ENCODE peak calls at places on chromosomes 13 and 19, in five cellular contexts. Z is adrenal gland, A is testis, Y is small intestine, T is Peyer's patch. R is an unnamed sample. For H3K9me3 and H3K4me1, the result is how much of the 10 kb centered on the place peaks cover.

GRCh38 chr19:12789098-12789903 is 2.0 kb upstream of the JUNB start:
- DNase-seq in T (no peak), A (no peak), Y (peak), Z (no peak), R (peak)

GRCh38 chr19:36113895-36114762 is 546 bp downstream of the POLR2I start:
- DNase-seq in Y (peak), T (peak), Z (peak), A (peak), R (no peak)

GRCh38 chr13:109395014-109395413 is 391.4 kb downstream of the IRS2 start:
- DNase-seq in T (no peak), Y (no peak), A (no peak), Z (no peak), R (no peak)

GRCh38 chr13:104936304-104936703 is 1599.2 kb downstream of the EFNB2 start:
- DNase-seq in Y (no peak), T (no peak), Z (no peak), A (no peak), R (no peak)

GRCh38 chr13:31835932-31836331 is 96.6 kb downstream of the RXFP2 start:
- DNase-seq in T (no peak), Z (no peak), Y (no peak), A (no peak), R (no peak)

GRCh38 chr13:98416408-98416807 is 160.5 kb downstream of the STK24 start:
- DNase-seq in Y (peak), T (no peak), A (no peak), Z (no peak), R (no peak)

GRCh38 chr19:54727562-54727961 is 3.3 kb downstream of the KIR3DL3 start:
- DNase-seq in T (no peak), Y (no peak), A (no peak), Z (no peak), R (no peak)

GRCh38 chr13:90485441-90485840 is 862.0 kb upstream of the MIR17HG start:
- DNase-seq in Y (no peak), Z (no peak), A (no peak), T (no peak), R (no peak)

GRCh38 chr13:40533072-40533471 is 133.4 kb downstream of the FOXO1 start:
- DNase-seq in Y (peak), Z (no peak), T (no peak), A (no peak), R (no peak)

GRCh38 chr13:42926555-42926954 is 65.5 kb downstream of the EPSTI1 start:
- DNase-seq in Z (no peak), A (no peak), T (no peak), Y (no peak), R (no peak)

DNA sequence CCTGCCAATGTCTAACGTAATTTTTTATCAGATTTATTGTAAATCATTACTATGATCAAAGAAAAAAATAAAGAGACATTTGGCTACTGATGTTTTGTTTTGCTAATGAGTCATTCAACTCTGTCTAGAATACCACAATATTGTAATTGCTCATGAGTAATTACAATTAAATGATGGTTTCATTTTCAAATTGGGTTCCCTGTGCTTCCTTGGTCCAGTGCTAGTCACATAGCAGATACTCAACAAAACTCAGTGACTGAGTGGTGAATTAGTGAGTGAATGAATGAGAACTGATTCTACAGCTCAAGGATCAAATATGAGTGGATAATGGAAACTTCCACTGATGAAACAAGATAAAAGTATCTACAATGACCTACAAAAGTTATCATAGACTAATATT is 304.7 kb downstream of the POU4F1 start:
- DNase-seq in Y (no peak), Z (no peak), A (no peak), T (no peak), R (no peak)
- H3K9me3 ChIP-seq in Y (under half), Z (under half), A (under half), T (under half), R (under half)

GRCh38 chr13:100610399-100611347 is 22.1 kb upstream of the GGACT start:
- DNase-seq in Y (no peak), Z (no peak), T (no peak), A (no peak), R (no peak)
- H3K27ac ChIP-seq in Y (no peak), Z (no peak), T (peak), A (no peak), R (no peak)

GRCh38 chr19:5031231-5032100 is 62.6 kb downstream of the KDM4B start:
- DNase-seq in Y (peak), Z (peak), A (peak), T (peak), R (peak)
- H3K4me1 ChIP-seq in Y (under half), Z (under half), A (under half), T (under half), R (under half)

DNA sequence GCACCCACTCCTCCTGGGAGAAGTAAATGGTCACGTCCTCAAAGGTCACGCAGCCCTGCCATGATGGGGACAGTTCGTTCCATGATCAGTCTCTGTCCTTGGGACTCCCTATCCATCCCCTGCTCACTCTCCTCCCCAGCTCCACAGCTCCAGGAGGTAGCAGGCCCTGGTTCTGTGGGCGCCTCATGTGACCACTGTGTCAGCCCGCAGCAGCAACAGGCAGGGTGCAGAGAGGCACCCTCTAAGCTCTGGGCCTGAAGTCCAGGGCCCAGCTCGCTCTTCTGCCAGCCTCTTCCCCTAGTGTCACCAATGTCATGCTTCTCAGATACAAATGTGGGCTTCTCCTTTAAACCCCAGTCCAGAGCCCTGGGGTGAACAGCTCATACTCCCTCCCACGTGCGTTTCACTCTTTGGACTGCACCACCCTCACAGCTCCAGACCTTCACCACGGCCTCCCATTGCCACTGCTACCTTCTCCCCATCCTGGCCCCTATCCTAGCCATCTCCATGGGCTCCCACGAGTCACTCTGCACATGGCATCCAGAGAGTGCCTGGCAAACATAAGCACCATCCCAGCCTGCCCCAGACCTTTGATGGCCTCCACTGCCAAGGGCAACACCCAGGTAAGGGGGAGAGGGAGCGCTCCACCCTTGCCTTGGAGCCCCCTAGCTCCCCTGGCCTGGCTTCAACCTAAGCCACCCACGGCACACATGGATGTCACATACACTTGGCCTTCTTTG is 2.9 kb downstream of the ZNF792 start:
- DNase-seq in A (no peak), Y (no peak), Z (no peak), T (no peak), R (no peak)
- H3K9me3 ChIP-seq in A (under half), Y (under half), Z (under half), T (half or more), R (half or more)

GRCh38 chr13:114296448-114296847 is 15.0 kb downstream of the UPF3A start:
- DNase-seq in Z (no peak), Y (no peak), T (no peak), A (no peak), R (no peak)

GRCh38 chr13:114299604-114300305 is 14.5 kb upstream of the CHAMP1 start:
- DNase-seq in T (no peak), A (no peak), Y (no peak), Z (no peak), R (no peak)

GRCh38 chr13:114298866-114299265 is 15.4 kb upstream of the CHAMP1 start:
- DNase-seq in Y (no peak), A (no peak), Z (no peak), T (no peak), R (no peak)

GRCh38 chr13:114296902-114297301 is 15.5 kb downstream of the UPF3A start:
- DNase-seq in A (no peak), T (no peak), Y (no peak), Z (no peak), R (no peak)
- H3K27ac ChIP-seq in A (no peak), T (no peak), Y (no peak), Z (no peak), R (no peak)

GRCh38 chr13:34914416-34914815 is 27.7 kb upstream of the NBEA start:
- DNase-seq in Y (no peak), T (no peak), A (no peak), Z (no peak), R (no peak)
- H3K4me1 ChIP-seq in Y (under half), T (under half), A (under half), Z (under half), R (under half)

GRCh38 chr13:46178821-46179220 is 3.2 kb downstream of the LCP1 start:
- DNase-seq in Y (no peak), A (no peak), T (no peak), Z (no peak), R (no peak)
- H3K9me3 ChIP-seq in Y (under half), A (under half), T (under half), Z (under half), R (under half)

DNA sequence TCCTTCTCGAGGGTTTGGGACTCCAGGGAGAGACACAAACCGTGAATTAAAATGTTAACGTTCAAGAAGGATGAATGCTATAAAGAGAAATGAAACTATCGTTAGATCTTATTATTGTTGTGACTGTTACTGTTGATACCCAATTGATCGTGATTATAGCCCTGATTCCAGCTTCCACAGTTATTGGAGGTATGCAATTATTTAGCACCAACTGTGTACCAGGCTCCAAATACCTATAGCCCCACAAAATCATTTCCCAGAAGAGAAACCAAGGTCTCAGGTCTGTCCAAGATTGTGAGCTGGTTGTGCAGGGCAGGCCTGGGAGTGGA is 30.1 kb upstream of the NFIC start:
- DNase-seq in T (no peak), Z (no peak), A (no peak), Y (no peak), R (no peak)
- H3K27ac ChIP-seq in T (peak), Z (peak), A (peak), Y (peak), R (no peak)

GRCh38 chr19:38317104-38317612 is 1.4 kb upstream of the YIF1B start:
- DNase-seq in Y (no peak), T (peak), Z (no peak), A (no peak), R (no peak)
- H3K4me1 ChIP-seq in Y (under half), T (under half), Z (under half), A (under half), R (half or more)